ENCODE peak calls at places on chromosomes 7 and 10, in seven cellular contexts. S is right lobe of liver; X is stromal cell of bone marrow; V is activated CD8-positive, alpha-beta memory T cell treated with anti-CD3 and anti-CD28 coated beads, Interleukin-2, amount 50 U/mL, for 4 hours; Y is T-helper 1 cell; W is activated CD4-positive, alpha-beta T cell treated with anti-CD3 and anti-CD28 coated beads for 4 hours; O is B cell. Z is an unnamed sample.

GRCh38 chr7:26653430-26653911 is 210.9 kb downstream of the SKAP2 start:
- DNase-seq in S (no peak), X (no peak), V (no peak), Y (no peak), W (no peak), O (no peak), Z (no peak)

GRCh38 chr10:11018426-11018818 is 750 bp downstream of the CELF2 start:
- DNase-seq in S (no peak), X (no peak), V (no peak), Y (no peak), W (no peak), O (no peak), Z (no peak)

GRCh38 chr7:82623812-82624211 is 180.2 kb upstream of the CACNA2D1 start:
- DNase-seq in S (no peak), X (no peak), V (no peak), Y (no peak), W (no peak), O (no peak), Z (no peak)

GRCh38 chr7:158284617-158285382 is 302.8 kb downstream of the PTPRN2 start:
- DNase-seq in S (no peak), X (no peak), V (no peak), Y (no peak), W (no peak), O (no peak), Z (no peak)

GRCh38 chr7:40015790-40016296 is 65.8 kb downstream of the CDK13 start:
- DNase-seq in S (no peak), X (peak), V (no peak), Y (no peak), W (no peak), O (peak), Z (no peak)

GRCh38 chr10:12605580-12606405 is 256.4 kb downstream of the CAMK1D start:
- DNase-seq in S (peak), X (peak), V (peak), Y (peak), W (peak), O (peak), Z (peak)

GRCh38 chr10:119235381-119235780 is 28.0 kb downstream of the GRK5 start:
- DNase-seq in S (no peak), X (no peak), V (no peak), Y (no peak), W (no peak), O (no peak), Z (no peak)

GRCh38 chr10:75683158-75683557 is 251.7 kb downstream of the LRMDA start:
- DNase-seq in S (no peak), X (no peak), V (no peak), Y (no peak), W (no peak), O (no peak), Z (no peak)

GRCh38 chr10:90458054-90458453 is 399.8 kb downstream of the HTR7 start:
- DNase-seq in S (no peak), X (no peak), V (no peak), Y (no peak), W (no peak), O (no peak), Z (no peak)

GRCh38 chr7:70710011-70710480 is 421.9 kb upstream of the GALNT17 start:
- DNase-seq in S (no peak), X (no peak), V (no peak), Y (no peak), W (no peak), O (no peak), Z (no peak)

GRCh38 chr10:71547841-71548493 is 151.2 kb downstream of the CDH23 start:
- DNase-seq in S (no peak), X (peak), V (no peak), Y (no peak), W (no peak), O (no peak), Z (no peak)

GRCh38 chr10:73969224-73969811 is 28.6 kb upstream of the VCL start:
- DNase-seq in S (no peak), X (no peak), V (no peak), Y (no peak), W (no peak), O (no peak), Z (no peak)

GRCh38 chr7:36191292-36191920 is 38.4 kb downstream of the EEPD1 start:
- DNase-seq in S (no peak), X (no peak), V (no peak), Y (no peak), W (no peak), O (no peak), Z (no peak)

GRCh38 chr7:8172372-8173354 is 89.3 kb downstream of the ICA1 start:
- DNase-seq in S (no peak), X (no peak), V (no peak), Y (no peak), W (no peak), O (no peak), Z (no peak)

GRCh38 chr10:1364151-1364910 is 308.1 kb downstream of the WDR37 start:
- DNase-seq in S (no peak), X (no peak), V (no peak), Y (no peak), W (no peak), O (no peak), Z (no peak)

GRCh38 chr7:504221-505081 is 15.2 kb downstream of the PDGFA start:
- DNase-seq in S (peak), X (no peak), V (no peak), Y (no peak), W (no peak), O (no peak), Z (no peak)

GRCh38 chr10:104308439-104308903 is 29.8 kb downstream of the ITPRIP start:
- DNase-seq in S (no peak), X (no peak), V (no peak), Y (no peak), W (no peak), O (no peak), Z (peak)

GRCh38 chr10:30820282-30820991 is 190.9 kb upstream of the LYZL2 start:
- DNase-seq in S (no peak), X (peak), V (no peak), Y (no peak), W (no peak), O (no peak), Z (no peak)

GRCh38 chr10:27792191-27792590 is 46.6 kb upstream of the MKX start:
- DNase-seq in S (no peak), X (peak), V (no peak), Y (no peak), W (no peak), O (no peak), Z (no peak)

GRCh38 chr7:53596230-53596629 is 560.8 kb downstream of the POM121L12 start:
- DNase-seq in S (no peak), X (no peak), V (no peak), Y (no peak), W (no peak), O (no peak), Z (no peak)

GRCh38 chr7:107045195-107045960 is 873 bp downstream of the PRKAR2B start:
- DNase-seq in S (no peak), X (no peak), V (no peak), Y (no peak), W (no peak), O (no peak), Z (no peak)

GRCh38 chr7:119175916-119176627 is 951.6 kb downstream of the ANKRD7 start:
- DNase-seq in S (no peak), X (peak), V (no peak), Y (no peak), W (no peak), O (no peak), Z (no peak)

GRCh38 chr7:84022686-84023308 is 171.8 kb downstream of the SEMA3A start:
- DNase-seq in S (no peak), X (no peak), V (no peak), Y (no peak), W (no peak), O (no peak), Z (no peak)

GRCh38 chr7:12607134-12607533 is 36.6 kb downstream of the SCIN start:
- DNase-seq in S (no peak), X (no peak), V (no peak), Y (no peak), W (no peak), O (no peak), Z (no peak)

GRCh38 chr7:7433736-7434260 is 101.9 kb downstream of the COL28A1 start:
- DNase-seq in S (no peak), X (peak), V (no peak), Y (no peak), W (no peak), O (no peak), Z (no peak)

GRCh38 chr10:9825491-9826018 is 1192.1 kb upstream of the CELF2 start:
- DNase-seq in S (no peak), X (no peak), V (no peak), Y (no peak), W (no peak), O (no peak), Z (no peak)

GRCh38 chr7:49111706-49112105 is 187.4 kb downstream of the CDC14C start:
- DNase-seq in S (no peak), X (no peak), V (no peak), Y (no peak), W (no peak), O (no peak), Z (no peak)

GRCh38 chr10:124743188-124744046 is 761 bp downstream of the FAM53B start:
- DNase-seq in S (no peak), X (no peak), V (no peak), Y (no peak), W (peak), O (no peak), Z (peak)

GRCh38 chr10:15609291-15609690 is 110.4 kb downstream of the ITGA8 start:
- DNase-seq in S (no peak), X (no peak), V (no peak), Y (no peak), W (no peak), O (no peak), Z (no peak)

GRCh38 chr10:28575852-28576251 is 42.9 kb downstream of the WAC start:
- DNase-seq in S (no peak), X (no peak), V (no peak), Y (no peak), W (no peak), O (no peak), Z (no peak)

GRCh38 chr7:48355346-48355745 is 184.1 kb downstream of the ABCA13 start:
- DNase-seq in S (no peak), X (no peak), V (no peak), Y (no peak), W (no peak), O (no peak), Z (no peak)

GRCh38 chr10:83078160-83078559 is 1061.1 kb upstream of the GHITM start:
- DNase-seq in S (no peak), X (no peak), V (no peak), Y (no peak), W (no peak), O (no peak), Z (no peak)

GRCh38 chr7:2032876-2033407 is 199.8 kb downstream of the MAD1L1 start:
- DNase-seq in S (peak), X (no peak), V (peak), Y (no peak), W (no peak), O (no peak), Z (no peak)

GRCh38 chr7:103947026-103947655 is 42.3 kb downstream of the RELN start:
- DNase-seq in S (no peak), X (no peak), V (no peak), Y (no peak), W (no peak), O (no peak), Z (no peak)

GRCh38 chr7:6221340-6222319 is 50.8 kb downstream of the CYTH3 start:
- DNase-seq in S (no peak), X (no peak), V (no peak), Y (no peak), W (peak), O (no peak), Z (peak)

GRCh38 chr7:151420144-151420543 is 10.3 kb upstream of the WDR86 start:
- DNase-seq in S (no peak), X (no peak), V (no peak), Y (no peak), W (no peak), O (no peak), Z (no peak)